ENCODE peak calls at places on chromosomes 5 and 9, in ten cellular contexts. V, M, H, L, N, J, B, W, F and X are unnamed samples. For H3K27me3, the result is how much of the 10 kb centered on the place peaks cover.

GRCh38 chr5:173757279-173757678 is 130.9 kb upstream of the CPEB4 start:
- DNase-seq in V (no peak), M (no peak), H (no peak), L (no peak), N (no peak), J (no peak), B (no peak), W (no peak), F (no peak), X (no peak)

GRCh38 chr5:151880304-151880703 is 44.3 kb downstream of the GLRA1 start:
- DNase-seq in V (no peak), M (no peak), H (no peak), L (peak), N (no peak), J (no peak), B (no peak), W (no peak), F (no peak), X (no peak)

GRCh38 chr9:35920004-35920658 is 10.8 kb downstream of the SPAAR start:
- DNase-seq in V (no peak), M (no peak), H (no peak), L (no peak), N (no peak), J (no peak), B (no peak), W (peak), F (no peak), X (no peak)

GRCh38 chr9:78986446-78986845 is 585.3 kb upstream of the TLE4 start:
- DNase-seq in V (no peak), M (no peak), H (no peak), L (no peak), N (no peak), J (no peak), B (no peak), W (no peak), F (no peak), X (no peak)

GRCh38 chr5:75461679-75462078 is 49.8 kb downstream of the CERT1 start:
- DNase-seq in V (no peak), M (no peak), H (no peak), L (no peak), N (no peak), J (no peak), B (peak), W (no peak), F (peak), X (no peak)

GRCh38 chr9:97411789-97412627 is at the start of gene TDRD7:
- DNase-seq in V (peak), M (peak), H (peak), L (peak), N (peak), J (peak), B (peak), W (peak), F (peak), X (peak)

GRCh38 chr5:79853676-79854418 is 137.2 kb downstream of the MTX3 start:
- DNase-seq in V (no peak), M (no peak), H (peak), L (no peak), N (no peak), J (no peak), B (peak), W (no peak), F (peak), X (no peak)

GRCh38 chr5:134813407-134813806 is 32.4 kb upstream of the C5orf24 start:
- DNase-seq in V (no peak), M (no peak), H (no peak), L (no peak), N (no peak), J (no peak), B (no peak), W (no peak), F (no peak), X (no peak)

GRCh38 chr5:171806976-171807823 is 21.6 kb downstream of the SMIM23 start:
- DNase-seq in V (peak), M (peak), H (peak), L (no peak), N (no peak), J (no peak), B (peak), W (no peak), F (peak), X (no peak)

GRCh38 chr9:113687107-113687679 is 188.9 kb upstream of the ZNF618 start:
- DNase-seq in V (no peak), M (no peak), H (no peak), L (no peak), N (no peak), J (no peak), B (no peak), W (no peak), F (no peak), X (no peak)
- H3K27me3 ChIP-seq in V (half or more), M (half or more), H (half or more), L (under half), N (under half), J (under half), B (under half), W (under half), F (under half), X (under half)

DNA sequence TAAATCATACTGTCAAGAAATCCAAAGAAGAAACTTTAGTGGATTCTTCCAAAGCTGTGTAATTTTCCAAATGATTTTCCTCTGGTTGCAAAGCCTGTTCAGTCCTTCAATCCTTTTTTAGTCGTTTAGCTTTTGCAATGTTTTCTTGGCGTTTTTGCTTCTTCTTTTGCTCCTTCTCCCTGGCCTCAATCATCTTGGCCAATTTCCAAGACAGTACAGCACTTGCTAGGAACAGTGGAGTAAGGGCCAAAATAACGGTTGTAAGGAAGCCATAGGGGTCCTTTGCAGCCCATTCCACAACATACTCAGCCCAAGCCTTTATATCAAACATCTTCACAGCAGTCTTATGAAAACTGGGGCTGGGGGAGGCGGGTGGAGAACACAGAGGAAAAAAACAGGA is 2.4 kb downstream of the SMIM15 start:
- DNase-seq in V (no peak), M (no peak), H (no peak), L (no peak), N (no peak), J (no peak), B (no peak), W (no peak), F (no peak), X (no peak)
- H3K4me3 ChIP-seq in V (peak), M (no peak), H (peak), L (no peak), N (no peak), J (no peak), B (no peak), W (no peak), F (no peak), X (no peak)

GRCh38 chr9:117414906-117415583 is at the start of gene ASTN2:
- DNase-seq in V (no peak), M (peak), H (peak), L (peak), N (no peak), J (no peak), B (no peak), W (peak), F (no peak), X (no peak)

GRCh38 chr9:117414220-117414905 is 494 bp downstream of the ASTN2 start:
- DNase-seq in V (no peak), M (peak), H (peak), L (peak), N (no peak), J (no peak), B (no peak), W (peak), F (no peak), X (no peak)

GRCh38 chr9:117412841-117413240 is 2.0 kb downstream of the ASTN2 start:
- DNase-seq in V (no peak), M (peak), H (peak), L (no peak), N (no peak), J (no peak), B (no peak), W (no peak), F (no peak), X (no peak)

GRCh38 chr9:117412006-117412715 is 2.7 kb downstream of the ASTN2 start:
- DNase-seq in V (no peak), M (peak), H (peak), L (no peak), N (no peak), J (no peak), B (no peak), W (no peak), F (no peak), X (no peak)

GRCh38 chr9:117413346-117414219 is 1.3 kb downstream of the ASTN2 start:
- DNase-seq in V (no peak), M (peak), H (peak), L (no peak), N (no peak), J (no peak), B (no peak), W (no peak), F (no peak), X (no peak)
- TF ChIP-seq CTCF in V (no peak), M (peak), H (peak), L (no peak), N (no peak), J (no peak), B (no peak), W (no peak), F (no peak), X (no peak)

GRCh38 chr5:168865973-168866372 is 286.8 kb upstream of the PANK3 start:
- DNase-seq in V (no peak), M (peak), H (peak), L (no peak), N (no peak), J (no peak), B (no peak), W (no peak), F (no peak), X (no peak)

GRCh38 chr5:168872246-168872645 is 293.1 kb upstream of the PANK3 start:
- DNase-seq in V (no peak), M (no peak), H (no peak), L (no peak), N (no peak), J (no peak), B (no peak), W (no peak), F (no peak), X (no peak)

GRCh38 chr5:168870914-168871313 is 291.7 kb upstream of the PANK3 start:
- DNase-seq in V (no peak), M (no peak), H (no peak), L (no peak), N (no peak), J (no peak), B (no peak), W (no peak), F (no peak), X (no peak)

GRCh38 chr5:168867271-168867670 is 288.1 kb upstream of the PANK3 start:
- DNase-seq in V (no peak), M (no peak), H (no peak), L (no peak), N (no peak), J (no peak), B (no peak), W (no peak), F (no peak), X (no peak)

DNA sequence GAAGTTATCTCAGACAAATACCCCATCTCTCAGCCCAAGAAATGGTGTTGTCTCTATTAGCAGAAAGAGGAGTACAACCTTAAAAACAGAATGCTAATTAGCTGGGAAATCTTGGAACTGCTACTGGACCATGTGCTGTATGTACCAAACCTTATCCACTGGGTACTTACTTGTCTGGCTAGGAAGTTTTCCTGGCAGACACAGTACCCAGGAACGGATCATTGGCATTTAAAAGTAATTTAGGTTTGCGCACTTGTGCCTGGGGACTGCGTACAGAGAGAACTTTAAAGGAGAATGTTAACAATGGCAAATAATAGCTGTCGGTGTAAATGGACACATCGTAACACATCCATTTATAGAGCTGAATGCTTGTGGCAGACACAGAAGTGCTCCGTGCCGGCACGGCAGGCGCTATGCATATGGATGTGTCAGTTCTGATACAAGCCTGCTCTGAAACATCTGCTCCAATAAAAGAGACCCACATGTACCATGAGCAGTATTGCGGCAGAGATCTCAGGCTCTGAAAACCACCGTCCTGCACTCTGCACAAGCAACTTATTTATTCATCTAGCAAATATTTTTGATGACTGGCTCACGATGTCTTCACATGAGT is 290.6 kb upstream of the PANK3 start:
- DNase-seq in V (no peak), M (no peak), H (no peak), L (no peak), N (no peak), J (no peak), B (no peak), W (no peak), F (no peak), X (no peak)
- H3K27me3 ChIP-seq in V (half or more), M (under half), H (under half), L (under half), N (under half), J (under half), B (under half), W (under half), F (under half), X (under half)

GRCh38 chr5:10602031-10602806 is 38.3 kb downstream of the ANKRD33B start:
- DNase-seq in V (no peak), M (no peak), H (peak), L (no peak), N (no peak), J (no peak), B (no peak), W (peak), F (no peak), X (no peak)
- H3K4me3 ChIP-seq in V (no peak), M (no peak), H (no peak), L (peak), N (peak), J (no peak), B (no peak), W (peak), F (no peak), X (no peak)